ENCODE peak calls at places on chromosome 22, in four cellular contexts. O is WTC11, W is HepG2, R is GM12878. F is an unnamed sample.

GRCh38 chr22:17984114-17984513 is 40.2 kb downstream of the MICAL3 start:
- DNase-seq in O (no peak), W (no peak), R (no peak), F (no peak)

GRCh38 chr22:44109417-44109816 is 71.3 kb upstream of the PARVG start:
- DNase-seq in O (no peak), W (no peak), R (no peak), F (no peak)

GRCh38 chr22:25141994-25142620 is 57.6 kb upstream of the CRYBB3 start:
- DNase-seq in O (no peak), W (no peak), R (no peak), F (no peak)

GRCh38 chr22:42074846-42075245 is 798 bp downstream of the PHETA2 start:
- DNase-seq in O (no peak), W (no peak), R (no peak), F (no peak)

GRCh38 chr22:50282361-50283144 is 12.4 kb upstream of the MAPK11 start:
- DNase-seq in O (no peak), W (no peak), R (no peak), F (no peak)

GRCh38 chr22:49961601-49962011 is 1.0 kb downstream of the PIM3 start:
- DNase-seq in O (peak), W (no peak), R (no peak), F (no peak)

GRCh38 chr22:21775061-21775460 is 39.5 kb upstream of the YPEL1 start:
- DNase-seq in O (no peak), W (no peak), R (no peak), F (no peak)

GRCh38 chr22:32661737-32662586 is 139.5 kb upstream of the TIMP3 start:
- DNase-seq in O (no peak), W (no peak), R (no peak), F (no peak)

GRCh38 chr22:26574001-26574723 is 15.8 kb downstream of the TPST2 start:
- DNase-seq in O (no peak), W (no peak), R (no peak), F (no peak)

GRCh38 chr22:43273902-43274484 is 69.2 kb downstream of the SCUBE1 start:
- DNase-seq in O (peak), W (peak), R (peak), F (peak)

GRCh38 chr22:24982301-24983056 is 30.0 kb downstream of the KIAA1671 start:
- DNase-seq in O (no peak), W (no peak), R (no peak), F (no peak)

GRCh38 chr22:36431977-36432376 is 44.2 kb upstream of the MYH9 start:
- DNase-seq in O (no peak), W (no peak), R (no peak), F (no peak)

GRCh38 chr22:36432592-36433317 is 45.0 kb upstream of the MYH9 start:
- DNase-seq in O (no peak), W (peak), R (no peak), F (no peak)

GRCh38 chr22:36439481-36440271 is 41.8 kb downstream of the TXN2 start:
- DNase-seq in O (no peak), W (peak), R (no peak), F (peak)

GRCh38 chr22:36433318-36434231 is 45.8 kb upstream of the MYH9 start:
- DNase-seq in O (no peak), W (peak), R (no peak), F (no peak)

GRCh38 chr22:36435516-36436415 is 45.7 kb downstream of the TXN2 start:
- DNase-seq in O (peak), W (peak), R (peak), F (no peak)
- TF ChIP-seq CBFB in O (no peak), W (no peak), R (no peak), F (no peak)

DNA sequence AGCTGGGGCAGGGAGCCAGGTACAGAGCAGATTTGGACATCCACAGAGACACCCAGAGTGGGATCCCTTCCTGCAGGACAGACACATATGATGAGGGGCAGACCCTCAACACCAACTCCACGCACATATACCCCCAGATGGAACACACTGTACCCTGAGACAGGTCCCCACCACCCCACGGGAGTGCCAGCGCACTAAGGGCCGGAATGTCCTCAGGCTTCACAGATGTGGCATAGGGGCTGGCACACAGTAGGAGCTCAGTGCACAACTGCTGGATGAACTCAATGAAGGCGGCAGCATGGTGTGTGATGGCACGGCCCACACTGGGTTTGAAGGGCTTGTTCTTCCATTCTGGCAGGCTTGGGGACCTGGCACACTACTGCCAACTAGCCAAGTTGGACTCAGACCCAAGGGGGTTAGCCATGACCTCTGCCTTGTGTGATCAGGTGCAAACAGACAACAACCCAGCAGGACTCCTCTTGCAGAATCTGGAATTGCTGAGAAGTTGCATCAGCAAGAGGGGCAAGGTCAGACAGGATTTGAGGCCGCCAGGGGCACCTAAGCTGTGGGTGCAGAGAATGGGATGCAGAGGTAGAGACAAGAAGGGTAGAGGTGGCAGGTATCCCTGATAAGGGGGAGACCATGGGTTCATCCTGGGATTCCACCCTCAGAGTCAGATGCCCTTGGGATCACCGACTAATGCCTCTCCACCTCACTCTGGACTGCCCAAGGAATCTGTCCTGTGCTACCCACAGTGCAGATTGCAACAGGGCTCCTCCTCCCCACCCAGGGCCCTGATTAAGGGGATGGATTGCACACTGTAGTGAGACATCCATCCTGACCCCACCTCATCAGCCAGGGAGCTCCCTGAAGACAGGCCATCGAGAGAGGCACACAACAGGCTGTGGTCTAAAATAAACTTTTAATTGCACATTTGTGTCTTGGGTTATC is 2.4 kb downstream of the C22orf15 start:
- DNase-seq in O (no peak), W (no peak), R (no peak), F (no peak)
- TF ChIP-seq NR2C2 in O (no peak), W (peak), R (no peak), F (no peak)

GRCh38 chr22:31263896-31264295 is 28.4 kb downstream of the PIK3IP1 start:
- DNase-seq in O (no peak), W (no peak), R (no peak), F (no peak)

GRCh38 chr22:31271026-31271425 is 21.3 kb downstream of the PIK3IP1 start:
- DNase-seq in O (no peak), W (no peak), R (no peak), F (no peak)

GRCh38 chr22:31271485-31271884 is 20.8 kb downstream of the PIK3IP1 start:
- DNase-seq in O (no peak), W (peak), R (no peak), F (no peak)

GRCh38 chr22:31269892-31270574 is 22.3 kb downstream of the PIK3IP1 start:
- DNase-seq in O (peak), W (no peak), R (no peak), F (no peak)

GRCh38 chr22:31268281-31268680 is 24.0 kb downstream of the PIK3IP1 start:
- DNase-seq in O (no peak), W (no peak), R (no peak), F (no peak)
- TF ChIP-seq CBFB in O (no peak), W (no peak), R (no peak), F (no peak)

DNA sequence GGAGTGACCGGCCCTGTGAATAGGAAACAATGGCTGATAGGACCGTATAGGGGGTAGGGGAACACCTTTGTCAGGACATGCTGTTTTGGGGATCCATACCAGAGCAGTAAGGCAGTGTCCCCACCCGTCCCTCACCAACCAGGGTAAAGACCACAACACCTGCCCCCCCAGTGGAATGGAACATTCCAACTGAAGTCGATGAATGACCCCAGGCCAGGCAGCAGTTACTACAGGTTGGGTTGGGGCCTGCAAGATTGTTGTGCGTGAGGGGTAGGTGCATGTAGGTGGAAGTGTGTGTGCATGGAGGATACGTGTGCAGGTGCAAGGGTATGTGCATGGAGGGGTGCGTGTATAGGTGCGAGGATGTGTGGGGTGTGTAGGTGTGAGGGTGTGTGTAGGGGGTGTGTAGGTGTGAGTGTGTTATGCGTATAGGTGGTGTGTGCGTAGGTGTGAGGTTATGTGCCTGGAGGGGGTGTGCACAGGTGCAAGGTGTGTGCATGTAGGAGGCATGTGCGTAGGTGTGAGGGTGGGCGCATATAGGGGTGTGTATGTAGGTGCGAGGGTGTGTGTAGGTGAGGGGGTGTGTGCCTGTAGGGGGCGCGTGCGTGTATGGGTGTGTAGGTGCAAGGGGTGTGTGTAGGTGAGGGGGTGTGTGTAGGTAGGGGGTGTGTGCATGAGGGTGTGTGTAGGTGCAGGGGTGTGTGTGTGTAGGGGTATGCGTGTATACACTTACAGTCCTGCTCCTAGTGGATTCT is 32.9 kb downstream of the PISD start:
- DNase-seq in O (no peak), W (no peak), R (no peak), F (peak)
- TF ChIP-seq NR2C2 in O (no peak), W (no peak), R (no peak), F (no peak)

GRCh38 chr22:47595122-47595521 is 832.7 kb downstream of the TBC1D22A start:
- DNase-seq in O (no peak), W (no peak), R (no peak), F (no peak)
- TF ChIP-seq CBFB in O (no peak), W (no peak), R (no peak), F (no peak)

DNA sequence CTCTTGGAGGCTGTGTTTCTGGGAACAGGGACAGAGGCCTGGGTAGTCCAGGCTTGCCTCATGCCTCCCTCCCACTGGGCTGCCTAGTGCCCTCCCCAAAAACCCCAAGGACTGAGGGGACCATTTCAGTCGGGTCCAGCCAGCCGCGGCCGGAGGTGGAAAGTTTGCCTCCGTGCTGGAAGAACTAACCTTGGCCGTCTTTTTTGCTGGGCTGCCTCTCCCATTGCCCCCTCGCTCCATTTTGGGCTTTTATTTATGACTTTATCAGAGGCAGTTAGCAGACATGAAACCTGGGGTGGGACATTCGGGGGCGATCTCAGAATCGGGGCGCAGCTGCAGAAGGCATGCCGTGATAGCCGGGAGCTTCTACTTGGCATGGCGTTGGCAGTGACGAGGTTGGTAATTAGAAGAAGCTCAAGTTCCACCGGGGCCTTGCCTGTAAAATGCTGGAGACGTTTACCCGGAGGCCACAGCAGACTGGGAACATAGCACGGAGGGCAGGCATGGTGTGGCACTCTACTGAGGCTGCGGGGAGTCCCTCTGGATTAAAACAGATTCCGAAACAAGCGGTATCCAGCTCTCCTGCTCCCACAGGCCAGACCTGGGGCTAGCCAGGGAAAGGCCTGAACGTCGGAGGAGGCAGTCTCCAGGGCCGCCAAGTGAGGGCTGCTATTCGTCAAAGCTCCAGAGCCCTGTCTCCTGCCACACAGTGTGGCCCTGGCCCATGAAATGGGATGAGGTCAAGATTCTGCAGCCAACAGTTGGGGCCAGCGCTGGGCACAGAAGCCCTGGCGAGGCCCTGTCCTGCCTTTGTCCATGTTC is 76.4 kb upstream of the PPARA start:
- DNase-seq in O (peak), W (no peak), R (no peak), F (no peak)
- TF ChIP-seq NR2C2 in O (no peak), W (no peak), R (no peak), F (no peak)

GRCh38 chr22:46815559-46815895 is 53.1 kb downstream of the TBC1D22A start:
- DNase-seq in O (no peak), W (no peak), R (no peak), F (no peak)
- TF ChIP-seq CBFB in O (no peak), W (no peak), R (no peak), F (no peak)

DNA sequence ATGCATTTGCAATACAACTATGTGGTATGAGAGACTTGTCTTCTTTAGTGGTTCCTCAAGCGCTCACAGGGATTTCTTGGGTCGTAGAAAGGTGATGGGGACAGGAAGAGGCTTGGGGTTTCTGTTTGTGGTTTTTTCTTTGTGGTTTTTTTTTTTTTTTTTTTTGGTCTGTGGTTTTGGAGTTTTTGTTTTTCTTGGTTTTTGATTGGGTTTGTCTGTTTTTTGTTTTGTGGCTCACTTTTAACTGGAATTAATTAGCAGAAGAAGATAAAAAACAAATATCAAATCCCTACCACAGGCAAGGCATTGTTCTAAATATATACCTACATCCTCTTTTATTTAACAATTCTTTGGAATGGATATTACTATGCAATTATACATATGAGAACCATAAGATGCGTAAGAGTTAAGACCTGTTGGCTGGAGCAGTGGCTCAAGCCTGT is 5.5 kb downstream of the TTC28 start:
- DNase-seq in O (no peak), W (no peak), R (peak), F (peak)
- TF ChIP-seq NR2C2 in O (no peak), W (no peak), R (no peak), F (no peak)

DNA sequence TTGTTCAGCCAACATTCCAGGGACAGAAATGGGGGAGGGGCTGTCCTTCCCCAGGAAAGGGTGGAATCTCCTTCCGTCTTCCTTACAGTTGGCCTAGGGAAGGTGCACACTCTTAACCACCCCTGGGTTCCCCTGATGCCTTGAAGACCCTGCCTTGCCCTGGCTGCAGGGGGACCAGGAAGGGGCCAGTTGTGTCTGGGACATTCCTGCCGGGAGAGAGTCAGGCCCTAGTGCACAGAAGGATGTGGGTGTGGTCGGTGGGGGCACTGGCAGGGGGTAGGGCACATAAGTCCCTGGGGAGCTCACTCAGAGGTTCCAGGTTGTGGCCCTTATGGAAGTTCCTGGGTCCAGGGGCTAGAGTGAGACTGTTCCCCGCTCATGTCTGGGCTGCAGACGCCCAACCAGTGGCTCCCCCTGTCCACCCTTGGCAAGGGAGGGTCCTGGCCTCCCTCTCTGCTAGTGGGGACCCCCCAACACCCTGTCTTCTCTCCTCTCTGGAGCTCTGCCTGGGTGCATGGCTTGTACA is 2.1 kb upstream of the APOBEC3A start:
- DNase-seq in O (no peak), W (no peak), R (no peak), F (no peak)
- TF ChIP-seq CBFB in O (no peak), W (no peak), R (no peak), F (no peak)